ENCODE peak calls at places on chromosomes 11 and 22, in four cellular contexts. W is HepG2, F is K562, T is GM12878. Y is an unnamed sample.

GRCh38 chr11:12163181-12163841 is 52.9 kb downstream of the MICAL2 start:
- DNase-seq in T (no peak), F (no peak), W (peak), Y (no peak)

GRCh38 chr11:45028921-45029680 is 78.4 kb upstream of the TP53I11 start:
- DNase-seq in F (no peak), W (no peak), T (no peak), Y (no peak)

GRCh38 chr11:62169448-62169847 is 20.6 kb upstream of the SCGB1D1 start:
- DNase-seq in T (no peak), F (no peak), W (no peak), Y (no peak)

GRCh38 chr11:33657757-33658156 is 42.9 kb downstream of the C11orf91 start:
- DNase-seq in T (no peak), F (no peak), W (no peak), Y (no peak)

GRCh38 chr11:2653930-2654739 is 45.7 kb downstream of the KCNQ1OT1 start:
- DNase-seq in W (no peak), F (no peak), T (no peak), Y (no peak)

GRCh38 chr22:18078329-18079041 is 695 bp downstream of the PEX26 start:
- DNase-seq in T (no peak), F (peak), W (peak), Y (peak)

GRCh38 chr11:119424775-119425174 is 1.8 kb upstream of the THY1 start:
- DNase-seq in W (no peak), T (no peak), F (no peak), Y (no peak)

GRCh38 chr11:31995525-31996123 is 95.2 kb upstream of the RCN1 start:
- DNase-seq in T (peak), W (no peak), F (no peak), Y (no peak)

GRCh38 chr11:47992959-47993820 is 12.8 kb downstream of the PTPRJ start:
- DNase-seq in T (no peak), F (peak), W (no peak), Y (no peak)

GRCh38 chr11:116073854-116074837 is 569.9 kb upstream of the CADM1 start:
- DNase-seq in W (no peak), F (no peak), T (peak), Y (no peak)

GRCh38 chr11:116082256-116082655 is 578.0 kb upstream of the CADM1 start:
- DNase-seq in F (no peak), T (no peak), W (no peak), Y (no peak)

GRCh38 chr11:116077092-116077491 is 572.9 kb upstream of the CADM1 start:
- DNase-seq in F (no peak), T (no peak), W (no peak), Y (no peak)

GRCh38 chr11:116079580-116079979 is 575.4 kb upstream of the CADM1 start:
- DNase-seq in W (no peak), F (no peak), T (no peak), Y (no peak)

GRCh38 chr11:116078101-116078561 is 573.9 kb upstream of the CADM1 start:
- DNase-seq in F (peak), T (no peak), W (peak), Y (peak)
- TF ChIP-seq CTCF in F (peak), T (peak), W (peak), Y (peak)

GRCh38 chr11:10117709-10118341 is 176.2 kb downstream of the SBF2 start:
- DNase-seq in F (no peak), W (peak), T (no peak), Y (no peak)
- TF ChIP-seq ETV6 in F (no peak), W (no peak), T (no peak), Y (no peak)

GRCh38 chr11:29282088-29282487 is 734.7 kb downstream of the KCNA4 start:
- DNase-seq in F (no peak), T (no peak), W (peak), Y (no peak)
- TF ChIP-seq MAX in F (no peak), T (no peak), W (no peak), Y (no peak)

GRCh38 chr22:48981671-48982070 is 846.0 kb downstream of the BRD1 start:
- DNase-seq in F (no peak), W (no peak), T (no peak), Y (no peak)
- TF ChIP-seq CTCF in F (no peak), W (no peak), T (no peak), Y (no peak)

Y was measured in WTC11.